ENCODE peak calls at places on chromosome 21, in ten cellular contexts. Y is GM04504; G is sigmoid colon; E is HL-60; W is activated CD4-positive, CD25-positive, alpha-beta regulatory T cell treated with anti-CD3 and anti-CD28 coated beads, Interleukin-2, amount 50 U/mL, for 72 hours; Z is germinal center; Q is activated T-helper 9 cell treated with anti-CD3 and anti-CD28 coated beads, Interleukin-2, amount 50 U/mL, for 16 hours; T is H9; N is GM06990; U is ELR. D is an unnamed sample.

GRCh38 chr21:29376556-29376955 is 77.8 kb downstream of the BACH1 start:
- DNase-seq in Y (no peak), G (peak; percentile 67), E (peak; percentile 41), W (peak; percentile 41), Z (peak; percentile 72), Q (peak; percentile 12), T (peak; percentile 84), N (peak; percentile 14), U (peak; percentile 55), D (peak; percentile 48)

GRCh38 chr21:28283652-28284490 is 708.8 kb downstream of the LTN1 start:
- DNase-seq in Y (peak; percentile 77), G (no peak), E (no peak), W (no peak), Z (no peak), Q (no peak), T (no peak), N (no peak), U (peak; percentile 21), D (no peak)

GRCh38 chr21:33136898-33137502 is 67.1 kb downstream of the OLIG1 start:
- DNase-seq in Y (no peak), G (no peak), E (no peak), W (no peak), Z (no peak), Q (no peak), T (no peak), N (no peak), U (no peak), D (no peak)

GRCh38 chr21:45331521-45332257 is 44.0 kb upstream of the POFUT2 start:
- DNase-seq in Y (no peak), G (peak; percentile 61), E (no peak), W (no peak), Z (no peak), Q (no peak), T (peak; percentile 38), N (no peak), U (no peak), D (peak; percentile 20)

GRCh38 chr21:38787461-38788274 is 18.1 kb upstream of the ETS2 start:
- DNase-seq in Y (no peak), G (no peak), E (no peak), W (no peak), Z (no peak), Q (no peak), T (peak; percentile 42), N (peak; percentile 22), U (peak; percentile 94), D (no peak)

GRCh38 chr21:16084776-16085364 is 355.1 kb downstream of the USP25 start:
- DNase-seq in Y (peak; percentile 66), G (peak; percentile 79), E (no peak), W (no peak), Z (no peak), Q (no peak), T (no peak), N (no peak), U (peak; percentile 74), D (no peak)

GRCh38 chr21:18517905-18518566 is 114.5 kb upstream of the TMPRSS15 start:
- DNase-seq in Y (no peak), G (no peak), E (no peak), W (no peak), Z (no peak), Q (no peak), T (no peak), N (no peak), U (no peak), D (no peak)

GRCh38 chr21:38422067-38422466 is 76.2 kb downstream of the ERG start:
- DNase-seq in Y (no peak), G (no peak), E (no peak), W (no peak), Z (no peak), Q (no peak), T (no peak), N (no peak), U (no peak), D (no peak)

GRCh38 chr21:10575311-10575667 is 53.9 kb downstream of the TPTE start:
- DNase-seq in Y (no peak), G (no peak), E (no peak), W (no peak), Z (no peak), Q (no peak), T (no peak), N (no peak), U (no peak), D (no peak)

GRCh38 chr21:28256420-28256831 is 736.3 kb downstream of the LTN1 start:
- DNase-seq in Y (no peak), G (no peak), E (no peak), W (no peak), Z (no peak), Q (no peak), T (no peak), N (no peak), U (peak; percentile 19), D (no peak)

GRCh38 chr21:44887807-44888580 is 14.5 kb upstream of the PTTG1IP start:
- DNase-seq in Y (no peak), G (no peak), E (no peak), W (no peak), Z (no peak), Q (no peak), T (no peak), N (no peak), U (no peak), D (no peak)

GRCh38 chr21:15037095-15037730 is 27.6 kb downstream of the NRIP1 start:
- DNase-seq in Y (no peak), G (no peak), E (no peak), W (no peak), Z (no peak), Q (no peak), T (no peak), N (no peak), U (no peak), D (no peak)

GRCh38 chr21:32516729-32517649 is 68.3 kb downstream of the TCP10L start:
- DNase-seq in Y (peak; percentile 66), G (peak; percentile 67), E (no peak), W (no peak), Z (no peak), Q (no peak), T (no peak), N (no peak), U (peak; percentile 96), D (no peak)

GRCh38 chr21:45887121-45887611 is 94.4 kb upstream of the COL6A1 start:
- DNase-seq in Y (no peak), G (peak; percentile 81), E (no peak), W (no peak), Z (no peak), Q (no peak), T (no peak), N (no peak), U (no peak), D (no peak)

GRCh38 chr21:43985690-43986251 is 26.3 kb upstream of the TRAPPC10 start:
- DNase-seq in Y (no peak), G (no peak), E (no peak), W (no peak), Z (no peak), Q (no peak), T (peak; percentile 77), N (no peak), U (no peak), D (no peak)

GRCh38 chr21:40618216-40618615 is 228.7 kb downstream of the DSCAM start:
- DNase-seq in Y (no peak), G (no peak), E (no peak), W (no peak), Z (no peak), Q (no peak), T (no peak), N (no peak), U (no peak), D (no peak)

GRCh38 chr21:45974073-45975016 is 7.2 kb upstream of the COL6A1 start:
- DNase-seq in Y (no peak), G (peak; percentile 89), E (no peak), W (no peak), Z (peak; percentile 51), Q (no peak), T (peak; percentile 69), N (no peak), U (peak; percentile 87), D (no peak)

GRCh38 chr21:31279986-31280385 is 64.1 kb downstream of the TIAM1 start:
- DNase-seq in Y (no peak), G (no peak), E (no peak), W (no peak), Z (no peak), Q (no peak), T (no peak), N (no peak), U (no peak), D (no peak)

GRCh38 chr21:28952686-28953085 is 40.0 kb downstream of the LTN1 start:
- DNase-seq in Y (no peak), G (no peak), E (no peak), W (no peak), Z (no peak), Q (no peak), T (no peak), N (no peak), U (no peak), D (no peak)

GRCh38 chr21:41817228-41817627 is 50.4 kb upstream of the RIPK4 start:
- DNase-seq in Y (peak; percentile 53), G (peak; percentile 67), E (peak; percentile 44), W (no peak), Z (peak; percentile 74), Q (no peak), T (peak; percentile 57), N (no peak), U (peak; percentile 79), D (no peak)

GRCh38 chr21:45465105-45465504 is 60.1 kb downstream of the COL18A1 start:
- DNase-seq in Y (no peak), G (peak; percentile 57), E (no peak), W (no peak), Z (no peak), Q (no peak), T (no peak), N (no peak), U (no peak), D (no peak)

GRCh38 chr21:45612096-45613019 is 31.2 kb upstream of the PCBP3 start:
- DNase-seq in Y (peak; percentile 49), G (peak; percentile 90), E (no peak), W (peak; percentile 18), Z (no peak), Q (no peak), T (peak; percentile 18), N (no peak), U (peak; percentile 60), D (peak; percentile 10)

GRCh38 chr21:46645840-46646239 is 10.4 kb downstream of the PRMT2 start:
- DNase-seq in Y (no peak), G (no peak), E (no peak), W (no peak), Z (no peak), Q (no peak), T (no peak), N (no peak), U (no peak), D (no peak)

GRCh38 chr21:35011681-35012080 is 37.4 kb downstream of the RUNX1 start:
- DNase-seq in Y (no peak), G (no peak), E (no peak), W (no peak), Z (no peak), Q (no peak), T (no peak), N (no peak), U (peak; percentile 37), D (no peak)

GRCh38 chr21:21788591-21788990 is 790.4 kb downstream of the NCAM2 start:
- DNase-seq in Y (no peak), G (no peak), E (no peak), W (no peak), Z (no peak), Q (no peak), T (no peak), N (no peak), U (no peak), D (no peak)

GRCh38 chr21:8990326-8991087 is 1530.9 kb upstream of the TPTE start:
- DNase-seq in Y (no peak), G (peak; percentile 54), E (no peak), W (no peak), Z (no peak), Q (no peak), T (no peak), N (no peak), U (no peak), D (no peak)

GRCh38 chr21:45641480-45642035 is 2.0 kb upstream of the PCBP3 start:
- DNase-seq in Y (no peak), G (no peak), E (no peak), W (no peak), Z (no peak), Q (no peak), T (no peak), N (no peak), U (no peak), D (no peak)

GRCh38 chr21:44901391-44902074 is 19.2 kb downstream of the ITGB2 start:
- DNase-seq in Y (no peak), G (no peak), E (no peak), W (no peak), Z (no peak), Q (no peak), T (no peak), N (no peak), U (no peak), D (no peak)

D was measured in activated naive CD8-positive, alpha-beta T cell treated with anti-CD3 and anti-CD28 coated beads, Interleukin-2, amount 10 ng/mL, durations not matched to agents 7 days and 5 days.